ENCODE peak calls at places on chromosomes 3 and 15, in four cellular contexts. X is astrocyte, B is epithelial cell of prostate, L is kidney. J is an unnamed sample.

GRCh38 chr3:187327827-187328226 is 36.3 kb upstream of the MASP1 start:
- DNase-seq in X (no peak), B (no peak), L (no peak), J (no peak)

GRCh38 chr15:89932880-89933279 is 20.1 kb upstream of the ARPIN start:
- DNase-seq in X (no peak), B (no peak), L (no peak), J (no peak)

GRCh38 chr3:71599416-71599815 is 15.9 kb upstream of the FOXP1 start:
- DNase-seq in X (peak; percentile 10), B (no peak), L (no peak), J (no peak)

GRCh38 chr3:146416366-146416765 is 53.0 kb downstream of the PLSCR2 start:
- DNase-seq in X (no peak), B (no peak), L (no peak), J (no peak)

GRCh38 chr3:177300039-177300833 is 103.0 kb upstream of the TBL1XR1 start:
- DNase-seq in X (peak; percentile 74), B (no peak), L (peak; percentile 84), J (peak; percentile 27)

GRCh38 chr15:78617131-78617915 is 3.5 kb downstream of the CHRNA3 start:
- DNase-seq in X (no peak), B (no peak), L (no peak), J (no peak)

GRCh38 chr15:91759560-91759959 is 93.9 kb upstream of the SLCO3A1 start:
- DNase-seq in X (no peak), B (no peak), L (no peak), J (no peak)

GRCh38 chr3:195110647-195111321 is 160.2 kb downstream of the XXYLT1 start:
- DNase-seq in X (no peak), B (no peak), L (peak; percentile 84), J (no peak)

GRCh38 chr3:46338840-46339239 is 15.1 kb upstream of the CCR2 start:
- DNase-seq in X (no peak), B (no peak), L (no peak), J (no peak)

GRCh38 chr15:60601098-60601497 is 122.2 kb upstream of the ICE2 start:
- DNase-seq in X (no peak), B (no peak), L (no peak), J (no peak)

GRCh38 chr3:114794894-114795630 is 352.0 kb downstream of the ZBTB20 start:
- DNase-seq in X (no peak), B (no peak), L (no peak), J (no peak)

GRCh38 chr3:57673158-57673557 is 19.7 kb downstream of the DENND6A start:
- DNase-seq in X (no peak), B (no peak), L (no peak), J (peak; percentile 29)